ENCODE peak calls at places on chromosome 2, in six cellular contexts. One of them, this sample, is unnamed.

GRCh38 chr2:8462280-8462679 is 219.6 kb upstream of the ID2 start:
- DNase-seq in H9: no peak
- DNase-seq in neuronal stem cell: no peak
- DNase-seq in trophoblast cell: no peak
- DNase-seq in H1: no peak
- DNase-seq in mesenchymal stem cell: no peak
- DNase-seq in this sample: no peak

GRCh38 chr2:43484323-43484930 is 111.4 kb downstream of the THADA start:
- DNase-seq in neuronal stem cell: peak
- DNase-seq in H1: peak
- DNase-seq in H9: no peak
- DNase-seq in trophoblast cell: peak
- DNase-seq in mesenchymal stem cell: peak
- DNase-seq in this sample: peak

GRCh38 chr2:98476192-98476868 is 31.7 kb downstream of the INPP4A start:
- DNase-seq in mesenchymal stem cell: no peak
- DNase-seq in H1: no peak
- DNase-seq in H9: no peak
- DNase-seq in neuronal stem cell: no peak
- DNase-seq in trophoblast cell: no peak
- DNase-seq in this sample: peak

GRCh38 chr2:232432598-232433184 is 23.3 kb upstream of the ALPI start:
- DNase-seq in H9: peak
- DNase-seq in H1: no peak
- DNase-seq in mesenchymal stem cell: no peak
- DNase-seq in neuronal stem cell: no peak
- DNase-seq in trophoblast cell: peak
- DNase-seq in this sample: no peak

GRCh38 chr2:234483568-234484251 is 13.2 kb downstream of the ARL4C start:
- DNase-seq in H9: peak
- DNase-seq in neuronal stem cell: no peak
- DNase-seq in H1: no peak
- DNase-seq in trophoblast cell: no peak
- DNase-seq in mesenchymal stem cell: peak
- DNase-seq in this sample: no peak

GRCh38 chr2:109246176-109246575 is 117.2 kb downstream of the SH3RF3 start:
- DNase-seq in neuronal stem cell: no peak
- DNase-seq in mesenchymal stem cell: no peak
- DNase-seq in trophoblast cell: no peak
- DNase-seq in H9: no peak
- DNase-seq in H1: no peak
- DNase-seq in this sample: no peak

GRCh38 chr2:57701391-57701791 is 345.2 kb upstream of the VRK2 start:
- DNase-seq in trophoblast cell: peak
- DNase-seq in neuronal stem cell: peak
- DNase-seq in mesenchymal stem cell: peak
- DNase-seq in H1: no peak
- DNase-seq in H9: no peak
- DNase-seq in this sample: peak

GRCh38 chr2:11500702-11501303 is 33.0 kb upstream of the GREB1 start:
- DNase-seq in mesenchymal stem cell: no peak
- DNase-seq in H1: no peak
- DNase-seq in H9: no peak
- DNase-seq in trophoblast cell: no peak
- DNase-seq in neuronal stem cell: no peak
- DNase-seq in this sample: no peak

GRCh38 chr2:24399434-24400206 is 39.3 kb upstream of the ITSN2 start:
- DNase-seq in mesenchymal stem cell: no peak
- DNase-seq in H9: no peak
- DNase-seq in H1: no peak
- DNase-seq in neuronal stem cell: no peak
- DNase-seq in trophoblast cell: peak
- DNase-seq in this sample: no peak

GRCh38 chr2:134667541-134667940 is 51.3 kb downstream of the TMEM163 start:
- DNase-seq in H9: no peak
- DNase-seq in trophoblast cell: no peak
- DNase-seq in H1: no peak
- DNase-seq in mesenchymal stem cell: no peak
- DNase-seq in neuronal stem cell: no peak
- DNase-seq in this sample: no peak

GRCh38 chr2:149166958-149167810 is 128.7 kb downstream of the LYPD6B start:
- DNase-seq in mesenchymal stem cell: peak
- DNase-seq in H1: no peak
- DNase-seq in neuronal stem cell: no peak
- DNase-seq in trophoblast cell: no peak
- DNase-seq in H9: no peak
- DNase-seq in this sample: no peak

GRCh38 chr2:1867141-1867540 is 122.8 kb upstream of the PXDN start:
- DNase-seq in mesenchymal stem cell: no peak
- DNase-seq in trophoblast cell: no peak
- DNase-seq in H9: no peak
- DNase-seq in H1: no peak
- DNase-seq in neuronal stem cell: no peak
- DNase-seq in this sample: no peak

GRCh38 chr2:202109139-202109736 is 36.2 kb downstream of the KIAA2012 start:
- DNase-seq in H9: no peak
- DNase-seq in mesenchymal stem cell: no peak
- DNase-seq in neuronal stem cell: no peak
- DNase-seq in trophoblast cell: no peak
- DNase-seq in H1: no peak
- DNase-seq in this sample: no peak

GRCh38 chr2:11559066-11559785 is 25.4 kb downstream of the GREB1 start:
- DNase-seq in mesenchymal stem cell: no peak
- DNase-seq in H9: no peak
- DNase-seq in H1: no peak
- DNase-seq in neuronal stem cell: no peak
- DNase-seq in trophoblast cell: no peak
- DNase-seq in this sample: no peak

GRCh38 chr2:78861546-78861945 is 164.0 kb upstream of the REG3G start:
- DNase-seq in mesenchymal stem cell: peak
- DNase-seq in H9: no peak
- DNase-seq in H1: no peak
- DNase-seq in trophoblast cell: peak
- DNase-seq in neuronal stem cell: no peak
- DNase-seq in this sample: no peak

GRCh38 chr2:122875091-122875651 is 1119.7 kb downstream of the TSN start:
- DNase-seq in H1: no peak
- DNase-seq in trophoblast cell: peak
- DNase-seq in mesenchymal stem cell: no peak
- DNase-seq in H9: no peak
- DNase-seq in neuronal stem cell: no peak
- DNase-seq in this sample: no peak

GRCh38 chr2:23926750-23927627 is at the start of gene ATAD2B:
- DNase-seq in H1: peak
- DNase-seq in trophoblast cell: peak
- DNase-seq in mesenchymal stem cell: peak
- DNase-seq in H9: peak
- DNase-seq in neuronal stem cell: peak
- DNase-seq in this sample: peak

GRCh38 chr2:175363719-175364118 is 182.2 kb upstream of the ATP5MC3 start:
- DNase-seq in H9: no peak
- DNase-seq in H1: no peak
- DNase-seq in trophoblast cell: no peak
- DNase-seq in mesenchymal stem cell: no peak
- DNase-seq in neuronal stem cell: no peak
- DNase-seq in this sample: no peak

GRCh38 chr2:38010995-38011394 is 65.0 kb downstream of the CYP1B1 start:
- DNase-seq in H1: no peak
- DNase-seq in mesenchymal stem cell: no peak
- DNase-seq in neuronal stem cell: no peak
- DNase-seq in H9: no peak
- DNase-seq in trophoblast cell: no peak
- DNase-seq in this sample: no peak

GRCh38 chr2:214232266-214232665 is 178.6 kb upstream of the VWC2L start:
- DNase-seq in mesenchymal stem cell: no peak
- DNase-seq in H1: no peak
- DNase-seq in trophoblast cell: peak
- DNase-seq in neuronal stem cell: no peak
- DNase-seq in H9: no peak
- DNase-seq in this sample: peak

GRCh38 chr2:10489842-10490555 is 41.9 kb upstream of the ODC1 start:
- DNase-seq in H9: no peak
- DNase-seq in H1: no peak
- DNase-seq in mesenchymal stem cell: no peak
- DNase-seq in neuronal stem cell: no peak
- DNase-seq in trophoblast cell: no peak
- DNase-seq in this sample: peak

GRCh38 chr2:16249269-16250055 is 309.1 kb downstream of the MYCN start:
- DNase-seq in H1: no peak
- DNase-seq in mesenchymal stem cell: no peak
- DNase-seq in H9: no peak
- DNase-seq in trophoblast cell: peak
- DNase-seq in neuronal stem cell: no peak
- DNase-seq in this sample: no peak

GRCh38 chr2:240725266-240726060 is 33.8 kb downstream of the AQP12A start:
- DNase-seq in H9: no peak
- DNase-seq in trophoblast cell: no peak
- DNase-seq in mesenchymal stem cell: no peak
- DNase-seq in H1: no peak
- DNase-seq in neuronal stem cell: no peak
- DNase-seq in this sample: no peak

GRCh38 chr2:120952318-120952717 is 216.7 kb downstream of the GLI2 start:
- DNase-seq in neuronal stem cell: no peak
- DNase-seq in H1: no peak
- DNase-seq in H9: no peak
- DNase-seq in mesenchymal stem cell: peak
- DNase-seq in trophoblast cell: no peak
- DNase-seq in this sample: peak

GRCh38 chr2:230130668-230131364 is 62.1 kb upstream of the SLC16A14 start:
- DNase-seq in mesenchymal stem cell: peak
- DNase-seq in neuronal stem cell: no peak
- DNase-seq in H9: no peak
- DNase-seq in trophoblast cell: peak
- DNase-seq in H1: no peak
- DNase-seq in this sample: peak

GRCh38 chr2:221005338-221005737 is 566.8 kb downstream of the EPHA4 start:
- DNase-seq in trophoblast cell: no peak
- DNase-seq in neuronal stem cell: no peak
- DNase-seq in mesenchymal stem cell: no peak
- DNase-seq in H9: no peak
- DNase-seq in H1: no peak
- DNase-seq in this sample: no peak

GRCh38 chr2:221001377-221001776 is 570.7 kb downstream of the EPHA4 start:
- DNase-seq in H1: no peak
- DNase-seq in neuronal stem cell: no peak
- DNase-seq in trophoblast cell: no peak
- DNase-seq in mesenchymal stem cell: peak
- DNase-seq in H9: no peak
- DNase-seq in this sample: no peak

GRCh38 chr2:220998156-220998555 is 573.9 kb downstream of the EPHA4 start:
- DNase-seq in H9: no peak
- DNase-seq in mesenchymal stem cell: no peak
- DNase-seq in neuronal stem cell: no peak
- DNase-seq in H1: no peak
- DNase-seq in trophoblast cell: no peak
- DNase-seq in this sample: no peak

GRCh38 chr2:220999351-220999750 is 572.8 kb downstream of the EPHA4 start:
- DNase-seq in H1: no peak
- DNase-seq in neuronal stem cell: no peak
- DNase-seq in trophoblast cell: no peak
- DNase-seq in H9: no peak
- DNase-seq in mesenchymal stem cell: no peak
- DNase-seq in this sample: peak

DNA sequence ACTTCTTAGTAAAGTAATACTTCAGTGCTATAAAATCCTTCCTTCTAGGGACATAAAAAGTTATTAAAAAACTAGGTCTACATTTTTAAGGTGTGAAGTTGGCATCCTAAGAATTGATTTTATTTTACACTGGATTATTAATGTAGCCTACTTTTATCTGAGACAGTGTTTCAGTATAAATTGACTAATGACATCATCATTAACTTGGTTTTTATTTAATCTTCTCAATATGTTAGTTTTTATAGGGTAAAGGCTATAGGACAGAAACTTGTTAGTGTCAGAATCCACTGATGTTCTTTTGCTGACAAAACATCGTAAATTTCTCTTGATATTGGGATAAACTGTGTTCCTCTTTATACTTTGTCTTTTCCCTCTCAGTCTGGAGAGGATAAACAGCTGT is 570.0 kb downstream of the EPHA4 start:
- DNase-seq in H9: no peak
- DNase-seq in mesenchymal stem cell: no peak
- DNase-seq in trophoblast cell: no peak
- DNase-seq in neuronal stem cell: no peak
- DNase-seq in H1: no peak
- DNase-seq in this sample: no peak
- H3K14ac ChIP-seq in H9: no peak
- H3K14ac ChIP-seq in mesenchymal stem cell: no peak
- H3K14ac ChIP-seq in trophoblast cell: no peak
- H3K14ac ChIP-seq in neuronal stem cell: no peak
- H3K14ac ChIP-seq in H1: no peak
- H3K14ac ChIP-seq in this sample: no peak

DNA sequence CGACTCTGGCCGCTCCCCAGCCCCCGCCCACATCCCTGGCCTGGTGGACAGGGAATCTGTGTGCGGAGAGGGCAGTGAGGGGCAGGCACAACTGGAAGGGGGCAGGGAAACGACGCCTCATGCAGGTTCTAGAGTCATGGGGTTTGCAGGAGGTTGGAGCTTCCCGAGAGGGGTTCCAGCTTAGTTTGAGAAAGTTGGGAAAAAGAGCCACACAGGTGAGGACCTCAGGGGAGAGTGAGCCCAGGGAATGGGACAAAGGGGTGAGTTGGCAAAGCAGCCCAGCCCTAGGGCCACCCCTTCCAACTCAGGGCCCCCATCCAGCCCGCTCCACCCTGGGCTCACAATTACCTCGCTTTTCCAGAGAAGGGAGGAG is 1.7 kb downstream of the RTKN start:
- DNase-seq in H9: no peak
- DNase-seq in mesenchymal stem cell: peak
- DNase-seq in H1: no peak
- DNase-seq in neuronal stem cell: no peak
- DNase-seq in trophoblast cell: no peak
- DNase-seq in this sample: peak
- H2AK5ac ChIP-seq in H9: no peak
- H2AK5ac ChIP-seq in mesenchymal stem cell: peak
- H2AK5ac ChIP-seq in H1: no peak
- H2AK5ac ChIP-seq in neuronal stem cell: peak
- H2AK5ac ChIP-seq in trophoblast cell: peak
- H2AK5ac ChIP-seq in this sample: peak

GRCh38 chr2:46999084-46999483 is 83.5 kb upstream of the MCFD2 start:
- DNase-seq in trophoblast cell: no peak
- DNase-seq in neuronal stem cell: no peak
- DNase-seq in H9: no peak
- DNase-seq in mesenchymal stem cell: no peak
- DNase-seq in H1: no peak
- DNase-seq in this sample: no peak
- H3K14ac ChIP-seq in trophoblast cell: no peak
- H3K14ac ChIP-seq in neuronal stem cell: no peak
- H3K14ac ChIP-seq in H9: no peak
- H3K14ac ChIP-seq in mesenchymal stem cell: no peak
- H3K14ac ChIP-seq in H1: no peak
- H3K14ac ChIP-seq in this sample: no peak

DNA sequence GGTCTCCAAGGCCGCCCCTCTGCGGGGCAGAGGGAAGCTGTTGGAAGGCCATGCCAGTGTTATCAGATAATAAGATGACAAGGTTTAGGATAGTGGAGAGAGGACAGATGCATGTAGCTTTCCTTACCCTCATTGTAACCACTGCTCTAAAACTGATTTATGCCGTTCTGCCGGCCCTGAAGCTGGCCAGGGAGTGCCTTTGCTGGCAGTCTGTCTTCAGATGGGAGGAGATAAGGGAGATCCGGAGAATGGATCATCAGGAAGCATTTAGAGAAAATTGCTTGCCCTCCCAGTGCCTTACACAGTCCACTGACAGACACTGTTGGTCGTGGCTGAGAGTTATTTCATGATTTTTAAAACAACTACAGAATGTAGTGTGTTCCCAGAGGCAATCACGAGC is 35.4 kb upstream of the MYO3B start:
- DNase-seq in trophoblast cell: no peak
- DNase-seq in H1: no peak
- DNase-seq in H9: no peak
- DNase-seq in mesenchymal stem cell: no peak
- DNase-seq in neuronal stem cell: no peak
- DNase-seq in this sample: no peak
- H2AK5ac ChIP-seq in trophoblast cell: no peak
- H2AK5ac ChIP-seq in H1: no peak
- H2AK5ac ChIP-seq in H9: no peak
- H2AK5ac ChIP-seq in mesenchymal stem cell: no peak
- H2AK5ac ChIP-seq in neuronal stem cell: no peak
- H2AK5ac ChIP-seq in this sample: no peak